ENCODE peak calls at places on chromosomes 6 and 20, in six cellular contexts. P, T, R, Y, M and O are unnamed samples.

GRCh38 chr6:134410531-134410930 is 92.6 kb upstream of the SGK1 start:
- DNase-seq in Y (no peak), P (no peak), R (no peak), M (no peak), T (no peak), O (no peak)

GRCh38 chr20:31990958-31991705 is 19.1 kb upstream of the CCM2L start:
- DNase-seq in P (no peak), T (peak; percentile 47), Y (no peak), R (no peak), M (no peak), O (no peak)

GRCh38 chr6:121549741-121550140 is 114.3 kb downstream of the GJA1 start:
- DNase-seq in Y (no peak), P (no peak), T (no peak), M (no peak), R (peak; percentile 96), O (no peak)

GRCh38 chr6:45713981-45714685 is 301.5 kb downstream of the CLIC5 start:
- DNase-seq in M (no peak), P (no peak), R (no peak), Y (no peak), T (no peak), O (no peak)

GRCh38 chr20:60271597-60271996 is 313.4 kb downstream of the CDH26 start:
- DNase-seq in R (no peak), P (no peak), Y (no peak), T (peak; percentile 39), M (no peak), O (no peak)

GRCh38 chr20:17843246-17844132 is 125.1 kb downstream of the SNX5 start:
- DNase-seq in T (no peak), M (no peak), Y (peak; percentile 64), R (peak; percentile 71), P (no peak), O (peak; percentile 34)

GRCh38 chr6:137136065-137136464 is 37.4 kb downstream of the IL22RA2 start:
- DNase-seq in T (no peak), Y (no peak), P (peak; percentile 8), M (no peak), R (peak; percentile 37), O (no peak)

GRCh38 chr6:26124550-26125014 is 37.4 kb downstream of the HFE start:
- DNase-seq in R (no peak), M (no peak), T (no peak), P (no peak), Y (no peak), O (no peak)

GRCh38 chr6:157317129-157317814 is 6.0 kb downstream of the TMEM242 start:
- DNase-seq in T (no peak), P (peak; percentile 53), M (peak; percentile 75), Y (peak; percentile 22), R (peak; percentile 96), O (peak; percentile 86)

GRCh38 chr20:34736106-34736505 is 32.0 kb downstream of the TP53INP2 start:
- DNase-seq in M (no peak), Y (no peak), R (no peak), T (no peak), P (no peak), O (no peak)

GRCh38 chr6:151242420-151242841 is 2.7 kb downstream of the AKAP12 start:
- DNase-seq in M (no peak), Y (no peak), R (no peak), T (no peak), P (no peak), O (no peak)

GRCh38 chr20:24747015-24747712 is 201.9 kb upstream of the CST7 start:
- DNase-seq in P (no peak), M (no peak), T (no peak), R (no peak), Y (peak; percentile 16), O (no peak)

GRCh38 chr6:53032853-53033252 is 32.4 kb upstream of the FBXO9 start:
- DNase-seq in P (no peak), M (no peak), R (peak; percentile 10), T (no peak), Y (no peak), O (no peak)

GRCh38 chr6:154302111-154302752 is 54.4 kb downstream of the IPCEF1 start:
- DNase-seq in R (peak; percentile 52), P (peak; percentile 72), Y (peak; percentile 63), M (no peak), T (no peak), O (peak; percentile 69)

GRCh38 chr6:7467007-7467897 is 74.2 kb upstream of the DSP start:
- DNase-seq in P (no peak), Y (no peak), T (no peak), M (no peak), R (no peak), O (no peak)

GRCh38 chr6:24919404-24919892 is 16.3 kb downstream of the RIPOR2 start:
- DNase-seq in R (no peak), P (no peak), T (no peak), Y (peak; percentile 46), M (no peak), O (no peak)

GRCh38 chr6:52284131-52284459 is 447 bp downstream of the MCM3 start:
- DNase-seq in M (peak; percentile 48), Y (peak; percentile 71), T (peak; percentile 50), R (no peak), P (no peak), O (no peak)

GRCh38 chr6:144653885-144654505 is 368.9 kb downstream of the UTRN start:
- DNase-seq in T (no peak), R (no peak), M (no peak), Y (no peak), P (no peak), O (no peak)

GRCh38 chr6:53233309-53233708 is 84.7 kb upstream of the GCM1 start:
- DNase-seq in R (no peak), Y (no peak), P (no peak), T (no peak), M (no peak), O (no peak)

GRCh38 chr6:68730291-68731054 is 95.4 kb downstream of the ADGRB3 start:
- DNase-seq in Y (no peak), M (no peak), R (no peak), T (no peak), P (no peak), O (no peak)

GRCh38 chr6:13480631-13481501 is 6.5 kb downstream of the GFOD1 start:
- DNase-seq in T (no peak), R (peak; percentile 80), Y (no peak), P (no peak), M (no peak), O (no peak)

GRCh38 chr6:106446287-106446885 is 85.9 kb downstream of the CRYBG1 start:
- DNase-seq in Y (no peak), R (no peak), T (peak; percentile 12), P (no peak), M (no peak), O (no peak)

GRCh38 chr6:47188588-47189021 is 121.1 kb downstream of the TNFRSF21 start:
- DNase-seq in Y (no peak), T (no peak), M (peak; percentile 32), R (peak; percentile 99), P (no peak), O (no peak)

GRCh38 chr20:46872315-46873211 is 22.1 kb upstream of the EYA2 start:
- DNase-seq in P (no peak), R (no peak), T (peak; percentile 20), Y (peak; percentile 14), M (no peak), O (no peak)

GRCh38 chr6:109939654-109940053 is 38.5 kb upstream of the GPR6 start:
- DNase-seq in M (no peak), T (no peak), Y (no peak), R (peak; percentile 32), P (no peak), O (no peak)

GRCh38 chr6:27472182-27472616 is 706 bp downstream of the ZNF184 start:
- DNase-seq in Y (peak; percentile 93), P (peak; percentile 82), M (peak; percentile 42), T (peak; percentile 56), R (peak; percentile 70), O (peak; percentile 65)

GRCh38 chr20:21840991-21841390 is 135.5 kb downstream of the PAX1 start:
- DNase-seq in R (no peak), T (no peak), M (no peak), P (no peak), Y (no peak), O (no peak)

GRCh38 chr6:157954150-157955117 is 27.2 kb upstream of the SYNJ2 start:
- DNase-seq in R (peak; percentile 60), P (peak; percentile 17), M (peak; percentile 87), Y (no peak), T (no peak), O (no peak)

GRCh38 chr6:162706236-162706635 is 21.3 kb downstream of the PRKN start:
- DNase-seq in Y (no peak), M (peak; percentile 49), T (peak; percentile 50), R (no peak), P (no peak), O (no peak)

GRCh38 chr20:57921701-57922482 is 212.1 kb upstream of the PMEPA1 start:
- DNase-seq in M (no peak), Y (no peak), T (no peak), R (no peak), P (no peak), O (no peak)

GRCh38 chr6:159163901-159164370 is 5.3 kb upstream of the FNDC1 start:
- DNase-seq in M (no peak), R (no peak), Y (no peak), T (no peak), P (no peak), O (no peak)

GRCh38 chr6:149938571-149939462 is 3.0 kb upstream of the ULBP2 start:
- DNase-seq in M (no peak), T (peak; percentile 47), Y (peak; percentile 69), P (no peak), R (no peak), O (no peak)

GRCh38 chr6:11011787-11012234 is 32.3 kb downstream of the ELOVL2 start:
- DNase-seq in R (peak; percentile 87), M (peak; percentile 62), T (no peak), P (no peak), Y (no peak), O (no peak)

GRCh38 chr6:6131492-6132109 is 124.9 kb upstream of the NRN1 start:
- DNase-seq in Y (peak; percentile 9), P (peak; percentile 4), T (peak; percentile 22), R (peak; percentile 8), M (no peak), O (no peak)
- TF ChIP-seq CTCF in Y (peak; percentile 60), P (peak; percentile 1), T (peak; percentile 62), R (peak; percentile 30), M (peak; percentile 12), O (peak; percentile 64)

GRCh38 chr20:37651932-37652331 is 41.9 kb upstream of the CTNNBL1 start:
- DNase-seq in M (peak; percentile 69), T (peak; percentile 68), P (no peak), R (peak; percentile 37), Y (peak; percentile 46), O (no peak)
- TF ChIP-seq CTCF in M (peak; percentile 60), T (peak; percentile 54), P (peak; percentile 8), R (peak; percentile 26), Y (peak; percentile 64), O (peak; percentile 37)

DNA sequence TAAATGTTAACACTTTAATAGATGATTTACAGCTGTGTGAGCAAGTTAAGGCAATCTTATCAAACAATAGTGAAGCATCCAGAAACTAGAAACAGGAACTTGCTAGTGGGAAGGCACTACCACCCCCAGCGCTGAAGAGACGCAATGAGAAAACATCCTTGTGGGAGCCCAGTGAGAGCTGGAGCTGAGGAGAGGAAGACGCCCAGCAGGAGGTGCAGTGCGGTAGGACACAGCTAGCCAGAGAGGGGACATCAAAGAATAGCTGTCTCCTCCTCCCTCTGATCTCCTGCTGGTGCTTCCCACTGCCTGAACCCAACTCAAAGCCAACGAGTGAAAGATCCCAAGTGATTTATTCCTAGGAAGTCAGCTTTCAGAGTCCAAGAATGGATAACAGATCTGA is 140.3 kb downstream of the COL12A1 start:
- DNase-seq in T (no peak), P (no peak), R (no peak), Y (no peak), M (peak; percentile 30), O (no peak)
- TF ChIP-seq CTCF in T (peak; percentile 29), P (no peak), R (no peak), Y (no peak), M (peak; percentile 28), O (no peak)

GRCh38 chr6:141594874-141595273 is 537.9 kb upstream of the GJE1 start:
- DNase-seq in Y (no peak), T (no peak), P (no peak), R (no peak), M (no peak), O (no peak)
- TF ChIP-seq CTCF in Y (no peak), T (peak; percentile 25), P (no peak), R (peak; percentile 25), M (no peak), O (no peak)